ENCODE peak calls at places on chromosomes 7 and 10, in ten cellular contexts. J is heart right ventricle; K is aorta; I is spleen; E is psoas muscle; N is CD8-positive, alpha-beta T cell; P is mammary epithelial cell; X is GM12864; U is A673; Z is AG04450. F is an unnamed sample.

GRCh38 chr7:91653257-91653656 is 227.2 kb downstream of the MTERF1 start:
- DNase-seq in U (no peak), E (no peak), I (no peak), X (no peak), Z (no peak), N (no peak), J (no peak), P (no peak), K (no peak), F (no peak)

GRCh38 chr7:104264281-104264680 is 56.5 kb upstream of the ORC5 start:
- DNase-seq in K (no peak), E (no peak), U (no peak), N (no peak), J (no peak), I (no peak), Z (no peak), P (peak), X (no peak), F (no peak)

GRCh38 chr10:126315471-126316177 is 72.7 kb downstream of the ADAM12 start:
- DNase-seq in X (no peak), U (no peak), K (no peak), Z (peak), P (no peak), E (no peak), J (no peak), N (no peak), I (no peak), F (no peak)

GRCh38 chr7:129367700-129368388 is 66.4 kb upstream of the STRIP2 start:
- DNase-seq in K (peak), X (peak), E (peak), I (peak), N (peak), J (peak), Z (no peak), U (peak), P (peak), F (peak)

GRCh38 chr10:73937333-73938020 is 26.5 kb downstream of the PLAU start:
- DNase-seq in U (no peak), N (no peak), E (peak), J (peak), X (no peak), I (no peak), Z (no peak), K (no peak), P (no peak), F (no peak)

GRCh38 chr7:111788426-111788825 is 226.1 kb upstream of the IMMP2L start:
- DNase-seq in N (no peak), Z (no peak), I (no peak), P (peak), E (no peak), K (no peak), U (peak), J (no peak), X (no peak), F (no peak)

GRCh38 chr7:36896418-36896817 is 172.1 kb upstream of the AOAH start:
- DNase-seq in X (no peak), J (no peak), K (no peak), Z (no peak), P (no peak), E (no peak), U (no peak), I (no peak), N (no peak), F (no peak)

GRCh38 chr7:150727381-150727780 is 9.8 kb upstream of the GIMAP5 start:
- DNase-seq in N (no peak), Z (no peak), E (no peak), J (no peak), P (peak), I (no peak), X (no peak), K (no peak), U (no peak), F (no peak)

GRCh38 chr10:133142523-133143199 is 17.4 kb upstream of the KNDC1 start:
- DNase-seq in Z (no peak), K (peak), P (no peak), N (no peak), X (no peak), E (peak), I (no peak), U (no peak), J (no peak), F (no peak)

GRCh38 chr7:75875113-75876080 is 3.4 kb upstream of the RHBDD2 start:
- DNase-seq in P (peak), N (no peak), I (no peak), Z (no peak), J (no peak), X (no peak), K (no peak), E (no peak), U (no peak), F (no peak)

GRCh38 chr7:138935438-138936079 is 45.6 kb downstream of the KIAA1549 start:
- DNase-seq in N (no peak), U (peak), K (no peak), J (no peak), Z (peak), X (no peak), E (no peak), P (peak), I (no peak), F (no peak)

GRCh38 chr10:77510695-77511094 is 126.9 kb downstream of the KCNMA1 start:
- DNase-seq in U (no peak), I (no peak), N (no peak), Z (no peak), X (no peak), K (no peak), P (no peak), E (no peak), J (no peak), F (no peak)

GRCh38 chr10:55668326-55668922 is 692.6 kb downstream of the ZWINT start:
- DNase-seq in N (no peak), X (no peak), I (no peak), Z (no peak), P (no peak), J (no peak), U (peak), E (no peak), K (no peak), F (peak)

GRCh38 chr7:151399906-151400305 is 9.9 kb downstream of the WDR86 start:
- DNase-seq in X (no peak), Z (no peak), P (no peak), J (no peak), N (no peak), E (peak), K (no peak), U (no peak), I (peak), F (no peak)

GRCh38 chr7:7922684-7923385 is 45.8 kb upstream of the GLCCI1 start:
- DNase-seq in J (no peak), U (no peak), P (no peak), K (no peak), N (no peak), E (no peak), I (no peak), X (no peak), Z (no peak), F (no peak)

GRCh38 chr10:24872790-24873182 is 79.6 kb downstream of the PRTFDC1 start:
- DNase-seq in Z (no peak), N (no peak), U (no peak), J (no peak), P (no peak), I (no peak), E (no peak), X (no peak), K (no peak), F (no peak)

GRCh38 chr10:26799342-26799741 is 61.4 kb downstream of the ABI1 start:
- DNase-seq in K (no peak), N (no peak), U (peak), P (no peak), I (no peak), Z (no peak), X (peak), E (no peak), J (no peak), F (no peak)

GRCh38 chr7:3641556-3641955 is 340.5 kb downstream of the SDK1 start:
- DNase-seq in N (no peak), I (no peak), E (no peak), U (no peak), J (no peak), P (no peak), K (no peak), Z (no peak), X (no peak), F (no peak)

GRCh38 chr7:76259124-76260086 is 43.1 kb upstream of the HSPB1 start:
- DNase-seq in U (no peak), J (no peak), E (no peak), I (no peak), N (no peak), Z (no peak), P (no peak), K (no peak), X (no peak), F (no peak)

GRCh38 chr7:139075031-139075652 is 34.4 kb downstream of the ZC3HAV1 start:
- DNase-seq in P (peak), U (peak), K (peak), E (peak), Z (peak), N (peak), J (peak), X (peak), I (no peak), F (peak)

GRCh38 chr7:153532321-153532720 is 519.9 kb upstream of the DPP6 start:
- DNase-seq in X (no peak), I (no peak), Z (no peak), U (no peak), E (no peak), J (no peak), K (no peak), N (no peak), P (no peak), F (no peak)

DNA sequence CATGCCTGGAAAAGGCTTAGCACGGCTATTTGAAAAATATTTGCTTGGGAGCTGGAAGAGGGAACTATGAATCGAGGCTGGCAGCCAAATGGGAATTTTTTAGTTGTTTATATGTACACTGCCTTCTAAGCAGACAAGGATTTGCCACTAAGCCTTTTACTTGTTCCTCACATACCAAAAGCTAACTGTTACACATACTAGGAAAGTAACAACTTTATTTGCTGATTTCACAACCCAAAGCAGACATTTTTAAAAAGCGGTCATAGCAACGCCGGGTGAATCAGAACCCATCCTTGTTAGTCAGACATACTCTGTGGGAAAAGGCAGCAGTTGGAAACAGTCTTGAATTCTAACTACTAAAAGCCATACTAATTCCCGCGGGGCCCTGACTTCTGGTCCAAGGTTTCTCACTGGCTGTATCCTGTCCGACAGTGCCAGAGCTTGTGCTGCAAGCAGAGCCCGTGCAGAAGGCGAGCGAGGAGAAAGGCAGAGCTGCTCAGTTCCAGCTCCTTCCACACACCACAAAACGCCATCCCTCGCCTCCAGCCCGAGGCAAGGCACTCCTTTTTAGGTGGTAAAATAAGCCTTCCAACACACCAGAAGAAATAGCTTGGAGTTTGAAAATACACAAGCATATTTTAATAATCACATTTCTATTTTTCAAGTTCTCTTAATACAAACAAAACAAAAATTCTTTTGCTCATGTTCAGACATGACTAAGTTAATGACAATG is 89.2 kb downstream of the RNF216 start:
- DNase-seq in U (peak), I (peak), J (peak), P (peak), E (peak), N (no peak), K (peak), Z (peak), X (no peak), F (no peak)
- H3K4me3 ChIP-seq in U (no peak), I (no peak), J (no peak), P (peak), E (peak), N (no peak), K (no peak), Z (peak), X (peak), F (no peak)

DNA sequence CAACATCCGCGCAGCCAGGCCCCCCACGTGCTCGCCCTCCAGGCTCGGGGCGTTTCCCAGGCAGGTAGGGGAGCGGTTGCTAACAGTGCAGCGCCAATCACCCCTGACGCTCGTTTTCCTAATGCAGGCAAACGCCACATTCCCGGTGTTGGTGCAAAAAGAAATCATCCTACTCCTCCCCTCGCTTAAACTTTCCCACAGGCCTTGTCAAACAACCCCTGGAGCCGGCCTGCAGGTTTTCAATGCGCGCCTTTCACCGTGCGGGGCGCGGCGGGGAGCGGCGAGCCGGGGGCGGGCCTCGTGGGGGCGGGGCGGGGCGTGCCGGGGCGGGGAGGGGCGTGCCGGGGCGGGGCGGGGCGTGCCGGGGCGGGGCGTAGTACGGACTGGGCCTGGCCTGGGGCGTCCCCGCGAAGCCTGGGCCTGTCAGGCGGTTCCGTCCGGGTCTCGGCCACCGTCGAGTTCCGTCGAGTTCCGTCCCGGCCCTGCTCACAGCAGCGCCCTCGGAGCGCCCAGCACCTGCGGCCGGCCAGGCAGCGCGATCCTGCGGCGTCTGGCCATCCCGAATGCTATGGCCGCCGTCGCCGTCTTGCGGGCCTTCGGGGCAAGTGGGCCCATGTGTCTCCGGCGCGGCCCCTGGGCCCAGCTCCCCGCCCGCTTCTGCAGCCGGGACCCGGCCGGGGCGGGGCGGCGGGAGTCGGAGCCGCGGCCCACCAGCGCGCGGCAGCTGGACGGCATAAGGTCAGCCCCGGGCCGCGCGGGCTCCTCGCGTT is at the start of gene ECHDC3:
- DNase-seq in Z (no peak), I (peak), X (no peak), N (peak), K (peak), J (peak), E (peak), P (peak), U (peak), F (no peak)
- H3K4me3 ChIP-seq in Z (peak), I (peak), X (peak), N (peak), K (peak), J (peak), E (peak), P (peak), U (peak), F (peak)

GRCh38 chr10:114403545-114404161 is 649 bp downstream of the AFAP1L2 start:
- DNase-seq in Z (no peak), X (no peak), K (peak), P (peak), E (no peak), J (peak), N (no peak), I (no peak), U (no peak), F (no peak)
- H3K4me3 ChIP-seq in Z (no peak), X (peak), K (peak), P (peak), E (peak), J (peak), N (no peak), I (peak), U (peak), F (peak)

GRCh38 chr10:103661198-103661950 is 167.9 kb downstream of the NEURL1 start:
- DNase-seq in U (peak), E (peak), J (peak), K (peak), X (peak), P (peak), I (peak), Z (peak), N (peak), F (no peak)
- H3K4me3 ChIP-seq in U (peak), E (peak), J (peak), K (peak), X (peak), P (no peak), I (peak), Z (peak), N (peak), F (no peak)

GRCh38 chr7:4763091-4763793 is 12.2 kb upstream of the AP5Z1 start:
- DNase-seq in U (no peak), K (no peak), J (no peak), I (no peak), X (no peak), Z (no peak), P (no peak), E (no peak), N (peak), F (no peak)

GRCh38 chr7:4763794-4764185 is 11.6 kb upstream of the AP5Z1 start:
- DNase-seq in J (no peak), X (no peak), Z (no peak), N (peak), P (no peak), I (no peak), K (no peak), U (no peak), E (no peak), F (no peak)

GRCh38 chr7:4764402-4765007 is 10.9 kb upstream of the AP5Z1 start:
- DNase-seq in N (peak), E (no peak), K (no peak), J (no peak), Z (no peak), X (no peak), U (no peak), P (no peak), I (peak), F (no peak)

GRCh38 chr7:4766666-4767530 is 8.5 kb upstream of the AP5Z1 start:
- DNase-seq in E (no peak), X (no peak), J (no peak), P (no peak), N (peak), K (no peak), Z (no peak), I (no peak), U (no peak), F (no peak)

DNA sequence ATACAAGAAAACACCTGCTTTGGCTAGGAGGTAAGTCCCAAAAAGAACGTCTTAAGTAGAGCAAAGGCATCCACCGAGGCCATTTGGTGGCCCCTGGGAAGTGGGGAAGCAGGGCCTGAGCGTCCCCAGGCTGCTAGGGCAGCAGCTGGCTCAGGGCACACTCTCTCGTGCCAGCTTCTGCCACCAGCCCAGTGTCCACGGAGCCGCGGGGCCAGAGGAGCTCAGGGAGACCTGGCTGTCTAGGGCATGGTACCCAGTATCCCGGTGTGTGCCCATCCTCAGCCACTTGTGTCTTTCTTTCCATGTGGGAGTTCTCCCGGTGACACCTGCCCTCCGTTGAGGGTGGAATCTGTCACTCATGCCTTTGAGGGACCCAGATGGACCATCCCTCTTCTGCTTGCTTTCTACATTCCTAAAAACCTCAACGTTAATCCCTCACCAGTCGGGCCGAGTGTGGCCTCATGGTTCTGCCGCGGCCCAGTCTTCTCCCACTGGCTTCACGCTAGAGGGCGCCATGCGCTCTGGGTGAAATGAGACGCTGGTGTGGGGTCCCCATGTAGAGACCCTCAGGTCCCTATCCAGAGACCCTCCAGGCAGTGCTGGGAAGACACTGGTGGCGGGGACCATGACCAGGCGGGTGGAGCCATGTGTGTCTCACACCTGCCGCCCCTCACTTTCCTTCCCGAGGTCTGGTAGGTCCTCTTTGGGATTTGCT is 9.5 kb upstream of the AP5Z1 start:
- DNase-seq in X (no peak), Z (no peak), I (no peak), N (peak), P (no peak), E (no peak), J (no peak), K (no peak), U (no peak), F (no peak)
- H3K4me3 ChIP-seq in X (no peak), Z (no peak), I (no peak), N (no peak), P (no peak), E (no peak), J (no peak), K (no peak), U (no peak), F (no peak)

GRCh38 chr7:98084631-98085030 is 22.0 kb upstream of the LMTK2 start:
- DNase-seq in J (no peak), E (no peak), U (no peak), N (no peak), X (no peak), P (peak), I (no peak), K (no peak), Z (no peak), F (no peak)
- H3K4me3 ChIP-seq in J (no peak), E (no peak), U (no peak), N (no peak), X (no peak), P (no peak), I (no peak), K (no peak), Z (no peak), F (no peak)